ENCODE peak calls at places on chromosomes 11 and 22, in seven cellular contexts. I is neuronal stem cell, N is PC-9, X is aorta, V is heart right ventricle, L is neural progenitor cell, Q is adrenal gland. P is an unnamed sample.

GRCh38 chr11:16815047-16815767 is 76.8 kb downstream of the C11orf58 start:
- DNase-seq in X (peak), L (no peak), N (no peak), Q (peak), I (no peak), V (peak), P (peak)

GRCh38 chr11:100757636-100758035 is 70.5 kb downstream of the ARHGAP42 start:
- DNase-seq in X (no peak), Q (no peak), N (no peak), V (no peak), L (no peak), I (no peak), P (no peak)

GRCh38 chr22:45648320-45649070 is 23.1 kb upstream of the ATXN10 start:
- DNase-seq in X (no peak), I (no peak), L (no peak), V (no peak), N (no peak), Q (no peak), P (peak)

GRCh38 chr11:85647604-85648299 is at the start of gene TMEM126A:
- DNase-seq in V (peak), N (peak), Q (peak), L (peak), X (peak), I (peak), P (peak)

GRCh38 chr11:20162340-20162739 is 2.1 kb upstream of the DBX1 start:
- DNase-seq in V (no peak), X (no peak), N (no peak), L (peak), I (no peak), Q (no peak), P (no peak)

GRCh38 chr11:9138133-9138453 is 46.7 kb upstream of the SCUBE2 start:
- DNase-seq in X (no peak), N (no peak), Q (no peak), V (no peak), I (no peak), L (no peak), P (no peak)

GRCh38 chr11:130897262-130898182 is 18.8 kb downstream of the SNX19 start:
- DNase-seq in L (no peak), I (no peak), Q (peak), V (peak), N (peak), X (peak), P (peak)

GRCh38 chr11:8729837-8730696 is 47.5 kb downstream of the RPL27A start:
- DNase-seq in V (no peak), N (no peak), Q (no peak), X (no peak), I (no peak), L (no peak), P (no peak)

GRCh38 chr11:19511413-19512183 is 201.0 kb upstream of the NAV2 start:
- DNase-seq in Q (peak), N (no peak), V (peak), I (no peak), X (peak), L (no peak), P (peak)

GRCh38 chr11:116397556-116398167 is 375.1 kb downstream of the BUD13 start:
- DNase-seq in X (no peak), L (no peak), N (no peak), Q (no peak), I (no peak), V (no peak), P (no peak)

GRCh38 chr11:116396332-116396731 is 376.5 kb downstream of the BUD13 start:
- DNase-seq in V (no peak), Q (no peak), I (no peak), X (no peak), L (no peak), N (no peak), P (no peak)

GRCh38 chr11:116390963-116391362 is 381.8 kb downstream of the BUD13 start:
- DNase-seq in X (no peak), I (no peak), L (no peak), N (no peak), Q (no peak), V (no peak), P (no peak)

GRCh38 chr11:116394022-116394421 is 378.8 kb downstream of the BUD13 start:
- DNase-seq in X (no peak), N (no peak), Q (no peak), V (no peak), L (no peak), I (no peak), P (no peak)
- H3K4me3 ChIP-seq in X (no peak), N (no peak), Q (no peak), V (no peak), L (no peak), I (no peak), P (no peak)

DNA sequence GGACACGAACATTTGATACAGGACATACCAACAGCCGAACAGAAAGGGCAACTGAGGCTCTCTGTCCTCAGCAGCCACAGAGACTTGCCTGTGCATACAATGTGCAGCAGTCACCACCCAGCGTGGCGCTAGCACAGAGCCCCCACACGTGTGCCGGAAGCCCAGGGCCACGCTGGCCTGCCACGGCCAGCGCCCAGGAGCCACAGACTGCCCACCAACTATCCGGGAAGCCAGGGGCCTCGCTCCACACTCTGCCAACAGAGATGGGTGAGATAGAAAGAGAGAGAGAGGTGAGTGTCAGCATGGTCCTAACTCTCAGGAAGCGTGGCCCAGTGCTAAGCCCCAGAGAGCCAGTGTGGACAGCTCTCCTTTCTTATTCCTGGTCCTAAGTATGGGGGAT is 11.7 kb downstream of the TMPRSS5 start:
- DNase-seq in X (no peak), V (no peak), I (no peak), L (no peak), Q (no peak), N (no peak), P (no peak)
- H3K27ac ChIP-seq in X (no peak), V (no peak), I (no peak), L (no peak), Q (no peak), N (no peak), P (no peak)

DNA sequence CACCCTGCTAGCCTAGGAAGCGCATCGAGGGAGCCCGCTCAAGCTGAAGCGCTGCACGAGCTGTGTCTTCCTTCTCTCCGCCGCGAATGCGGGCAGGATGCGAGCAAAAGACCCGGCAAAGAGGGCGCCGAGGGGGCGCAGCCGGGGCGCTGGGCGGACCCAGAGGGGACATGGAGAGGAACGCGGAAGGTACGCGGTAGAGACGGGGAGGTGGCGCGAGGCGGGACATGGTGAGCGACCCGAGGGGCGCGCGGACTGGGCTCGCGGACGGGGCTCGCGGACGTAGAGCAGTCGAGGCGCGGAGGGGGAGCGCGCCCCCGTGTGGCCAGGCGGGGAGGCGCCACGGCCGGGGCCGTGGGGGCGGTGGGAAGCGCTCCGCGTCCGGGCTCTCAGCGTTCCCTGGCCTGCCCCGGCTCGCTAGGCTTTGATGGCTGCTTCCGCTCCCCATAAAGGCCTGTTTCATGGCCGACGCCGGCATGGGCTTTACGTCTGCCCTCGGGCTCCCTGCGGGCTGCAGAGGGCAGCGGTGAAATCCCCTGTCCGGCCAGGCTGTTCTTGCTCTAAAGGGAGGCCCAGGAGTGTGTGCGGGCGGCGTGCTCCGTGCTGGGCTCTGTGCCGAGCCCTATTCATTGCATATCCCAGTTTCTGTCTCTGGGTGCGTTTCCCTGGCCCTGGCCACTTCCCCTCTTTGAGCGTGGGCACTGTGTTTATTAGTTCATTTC is 31.2 kb upstream of the TRIM29 start:
- DNase-seq in X (peak), N (peak), Q (peak), V (peak), L (peak), I (peak), P (peak)
- H3K4me3 ChIP-seq in X (peak), N (peak), Q (peak), V (peak), L (peak), I (peak), P (peak)

DNA sequence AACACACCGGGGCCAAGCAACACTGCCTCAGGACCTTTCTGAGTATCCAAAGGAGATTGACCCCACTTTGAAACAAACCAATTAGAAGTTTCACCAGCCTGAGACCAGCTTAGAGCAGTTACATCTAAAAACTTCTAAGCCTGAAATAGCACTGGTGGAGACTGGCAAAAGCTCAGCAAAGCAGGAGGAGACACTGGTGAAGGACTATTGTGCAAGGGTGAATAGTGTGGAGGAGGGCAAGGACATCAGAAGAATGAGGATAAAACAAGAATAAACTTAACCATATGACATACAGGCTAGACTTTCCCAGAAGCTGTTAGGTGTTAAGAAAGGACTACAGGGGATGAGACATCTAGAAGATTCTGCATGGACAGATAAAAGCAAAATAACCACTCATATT is 152.4 kb downstream of the FCHSD2 start:
- DNase-seq in N (no peak), V (no peak), L (no peak), Q (peak), I (no peak), X (no peak), P (no peak)
- H3K27ac ChIP-seq in N (no peak), V (no peak), L (no peak), Q (no peak), I (no peak), X (no peak), P (no peak)

GRCh38 chr22:35863432-35863831 is 145.8 kb downstream of the APOL5 start:
- DNase-seq in V (no peak), I (no peak), X (no peak), Q (no peak), L (no peak), N (no peak), P (no peak)

GRCh38 chr22:35862697-35863096 is 145.0 kb downstream of the APOL5 start:
- DNase-seq in X (no peak), Q (no peak), V (no peak), L (no peak), I (no peak), N (no peak), P (no peak)

GRCh38 chr22:35861451-35861850 is 143.8 kb downstream of the APOL5 start:
- DNase-seq in X (no peak), I (no peak), L (no peak), V (no peak), N (no peak), Q (no peak), P (no peak)

GRCh38 chr22:35860837-35861236 is 143.2 kb downstream of the APOL5 start:
- DNase-seq in X (no peak), N (no peak), V (no peak), I (no peak), L (no peak), Q (no peak), P (no peak)

GRCh38 chr22:35860087-35860733 is 142.5 kb downstream of the APOL5 start:
- DNase-seq in X (no peak), L (no peak), V (no peak), I (no peak), Q (no peak), N (no peak), P (no peak)
- H3K4me3 ChIP-seq in X (no peak), L (no peak), V (no peak), I (no peak), Q (no peak), N (no peak), P (no peak)

GRCh38 chr11:76835928-76836612 is 24.6 kb upstream of the ACER3 start:
- DNase-seq in N (peak), L (no peak), Q (peak), X (peak), V (no peak), I (no peak), P (peak)

GRCh38 chr11:76839326-76839725 is 21.4 kb upstream of the ACER3 start:
- DNase-seq in V (no peak), I (no peak), X (no peak), N (peak), Q (no peak), L (no peak), P (no peak)

GRCh38 chr11:76838422-76839068 is 22.2 kb upstream of the ACER3 start:
- DNase-seq in Q (no peak), X (no peak), L (peak), I (peak), V (peak), N (no peak), P (peak)

GRCh38 chr11:76836613-76837291 is 24.0 kb upstream of the ACER3 start:
- DNase-seq in X (no peak), N (no peak), L (no peak), I (no peak), Q (no peak), V (no peak), P (no peak)

DNA sequence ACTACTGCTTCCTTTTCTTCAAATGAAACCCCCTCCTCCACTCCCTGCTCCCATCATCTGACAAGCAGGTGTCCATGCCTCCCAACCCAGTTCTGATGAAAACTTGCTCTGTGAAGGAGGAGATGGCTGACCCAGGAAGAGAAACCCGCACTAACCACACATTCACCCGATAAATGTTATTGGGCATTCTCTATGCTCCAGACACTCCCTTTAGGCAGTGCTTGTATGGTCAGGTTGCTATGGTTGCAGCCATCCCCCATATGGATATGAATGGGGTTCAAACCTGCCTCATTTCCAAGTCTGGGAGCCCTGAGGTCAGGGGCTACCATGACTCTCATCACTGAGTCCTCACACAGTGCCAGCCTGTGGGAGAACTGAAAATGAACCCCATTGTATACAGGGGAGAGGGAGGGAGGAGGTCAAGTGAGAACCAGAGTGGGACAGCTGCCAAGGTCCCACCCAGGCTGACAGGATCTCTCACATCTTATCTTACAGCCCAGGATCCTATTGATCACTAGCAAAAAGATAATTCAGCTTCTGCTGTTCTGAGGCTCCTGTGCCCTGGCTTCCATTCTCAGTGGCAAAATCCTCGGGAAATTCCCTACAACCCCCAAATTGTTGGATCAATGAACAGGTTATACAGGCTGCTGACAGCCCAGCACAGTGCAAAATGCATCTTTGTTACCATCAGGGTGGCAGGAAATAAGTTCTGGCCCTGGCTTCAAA is 22.9 kb upstream of the ACER3 start:
- DNase-seq in Q (no peak), N (no peak), L (no peak), I (no peak), V (no peak), X (no peak), P (peak)
- H3K27ac ChIP-seq in Q (no peak), N (no peak), L (no peak), I (no peak), V (peak), X (no peak), P (peak)